ENCODE peak calls at places on chromosome 20, in eight cellular contexts. Y is brain microvascular endothelial cell, M is AG04450, W is aorta, J is A549, Z is Peyer's patch, P is uterus, N is GM23248. H is an unnamed sample.

GRCh38 chr20:48538058-48538825 is 289.6 kb downstream of the PREX1 start:
- DNase-seq in M (no peak), Z (no peak), Y (peak; percentile 83), J (peak; percentile 55), W (no peak), P (no peak), N (peak; percentile 57), H (no peak)

GRCh38 chr20:47040506-47041125 is 146.0 kb downstream of the EYA2 start:
- DNase-seq in W (no peak), M (no peak), Z (no peak), J (no peak), Y (no peak), P (no peak), N (no peak), H (no peak)

GRCh38 chr20:53291548-53291947 is 302.1 kb downstream of the ZNF217 start:
- DNase-seq in N (no peak), W (no peak), Z (no peak), P (no peak), M (no peak), Y (no peak), J (no peak), H (peak; percentile 10)

GRCh38 chr20:8855315-8855714 is 213.6 kb upstream of the PLCB4 start:
- DNase-seq in N (peak; percentile 72), P (peak; percentile 42), M (no peak), W (no peak), Z (no peak), J (no peak), Y (no peak), H (no peak)

GRCh38 chr20:208937-209566 is 18.0 kb upstream of the DEFB129 start:
- DNase-seq in M (peak; percentile 45), Z (no peak), N (peak; percentile 83), W (no peak), P (no peak), J (peak; percentile 72), Y (peak; percentile 65), H (peak; percentile 20)

GRCh38 chr20:6812530-6812929 is 45.0 kb downstream of the BMP2 start:
- DNase-seq in M (no peak), Z (no peak), P (no peak), N (no peak), Y (no peak), J (no peak), W (no peak), H (no peak)

GRCh38 chr20:17841751-17842191 is 126.8 kb downstream of the SNX5 start:
- DNase-seq in M (peak; percentile 60), Z (no peak), N (peak; percentile 69), Y (no peak), W (peak; percentile 62), J (no peak), P (peak; percentile 76), H (no peak)

GRCh38 chr20:21665687-21666446 is 39.6 kb upstream of the PAX1 start:
- DNase-seq in Y (no peak), P (no peak), Z (no peak), J (peak; percentile 22), N (no peak), M (no peak), W (no peak), H (no peak)

GRCh38 chr20:1278323-1278660 is 12.2 kb downstream of the SNPH start:
- DNase-seq in M (no peak), N (no peak), Z (no peak), J (no peak), P (no peak), W (no peak), Y (no peak), H (no peak)

GRCh38 chr20:20719411-20719810 is 7.0 kb upstream of the RALGAPA2 start:
- DNase-seq in Z (no peak), Y (no peak), P (no peak), N (no peak), W (no peak), M (no peak), J (no peak), H (no peak)

GRCh38 chr20:32596681-32597252 is 11.6 kb upstream of the NOL4L start:
- DNase-seq in J (no peak), Z (no peak), W (no peak), P (no peak), N (no peak), Y (no peak), M (no peak), H (no peak)

GRCh38 chr20:31826074-31826473 is 6.9 kb downstream of the MYLK2 start:
- DNase-seq in Z (no peak), N (no peak), W (no peak), J (no peak), Y (no peak), M (no peak), P (no peak), H (no peak)

GRCh38 chr20:57514273-57514751 is 10.6 kb downstream of the CTCFL start:
- DNase-seq in W (peak; percentile 74), P (peak; percentile 78), J (peak; percentile 73), N (peak; percentile 86), M (peak; percentile 44), Y (peak; percentile 62), Z (peak; percentile 29), H (peak; percentile 21)

GRCh38 chr20:23869520-23869919 is 10.0 kb downstream of the CST5 start:
- DNase-seq in N (no peak), Z (no peak), P (no peak), M (no peak), Y (no peak), W (no peak), J (no peak), H (peak; percentile 33)

GRCh38 chr20:53785320-53785719 is 191.7 kb upstream of the ZNF217 start:
- DNase-seq in M (no peak), W (no peak), Z (no peak), P (no peak), Y (no peak), N (no peak), J (peak; percentile 63), H (no peak)

GRCh38 chr20:48750941-48751620 is 76.7 kb downstream of the PREX1 start:
- DNase-seq in M (no peak), Y (no peak), Z (peak; percentile 75), J (no peak), W (peak; percentile 87), P (peak; percentile 31), N (no peak), H (peak; percentile 72)

DNA sequence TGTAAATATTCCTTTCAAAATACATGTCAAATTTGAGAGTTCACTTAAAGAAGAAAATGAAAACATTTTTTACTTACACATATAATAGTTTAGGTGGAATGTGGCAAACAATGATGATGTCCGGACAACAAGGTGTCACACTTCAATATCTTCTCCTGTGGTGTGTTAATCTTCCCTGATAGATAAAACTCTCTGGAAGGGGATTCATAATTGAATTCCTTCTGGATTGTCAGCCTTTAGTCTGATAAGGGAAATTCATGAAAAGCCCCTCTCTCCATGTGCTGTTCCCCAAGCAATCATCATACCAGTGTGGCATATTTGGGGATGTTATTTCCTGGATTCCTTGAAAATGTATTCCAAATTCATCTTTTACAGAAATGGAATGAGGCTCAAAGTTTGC is 971 bp upstream of the SERINC3 start:
- DNase-seq in J (no peak), M (no peak), W (no peak), N (no peak), P (no peak), Y (no peak), Z (no peak), H (no peak)
- H3K27ac ChIP-seq in J (no peak overlapping the region), M (no peak overlapping the region), W (peak overlapping the region; percentile 51), N (peak overlapping the region; percentile 98), P (peak overlapping the region; percentile 98), Y (peak overlapping the region; percentile 100), Z (peak overlapping the region; percentile 98), H (no peak overlapping the region)

DNA sequence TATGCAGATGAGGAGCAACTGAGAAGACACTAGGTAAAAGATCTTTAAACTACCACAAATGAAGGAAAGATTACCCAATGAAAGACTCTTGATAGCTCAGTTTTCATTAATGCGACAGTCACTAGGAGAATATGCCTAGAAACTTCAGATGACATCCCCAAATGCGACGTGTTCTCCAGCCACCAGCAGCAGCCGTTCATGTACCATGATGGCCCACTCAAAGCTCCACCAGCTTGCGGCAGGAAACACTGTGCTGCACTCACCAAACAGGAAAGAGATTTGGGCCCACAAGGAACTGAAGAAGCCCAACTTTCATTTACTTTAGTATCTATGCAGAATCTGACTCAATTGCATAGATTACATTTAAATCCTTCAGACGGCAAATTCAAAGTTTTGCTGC is 7.5 kb downstream of the DIDO1 start:
- DNase-seq in P (no peak), Z (peak; percentile 63), M (no peak), Y (no peak), J (no peak), N (no peak), W (no peak), H (peak; percentile 62)
- H3K27ac ChIP-seq in P (no peak overlapping the region), Z (no peak overlapping the region), M (no peak overlapping the region), Y (no peak overlapping the region), J (no peak overlapping the region), N (no peak overlapping the region), W (no peak overlapping the region), H (no peak overlapping the region)

GRCh38 chr20:58660855-58661254 is 9.8 kb downstream of the STX16 start:
- DNase-seq in P (no peak), Y (no peak), W (no peak), Z (peak; percentile 9), J (no peak), N (no peak), M (no peak), H (no peak)
- H3K27ac ChIP-seq in P (no peak overlapping the region), Y (no peak overlapping the region), W (no peak overlapping the region), Z (peak overlapping the region; percentile 4), J (no peak overlapping the region), N (no peak overlapping the region), M (no peak overlapping the region), H (no peak overlapping the region)

GRCh38 chr20:64211874-64212658 is 43.5 kb upstream of the PCMTD2 start:
- DNase-seq in M (no peak), P (no peak), Y (no peak), N (no peak), W (no peak), Z (no peak), J (no peak), H (no peak)

GRCh38 chr20:64212750-64213149 is 42.8 kb upstream of the PCMTD2 start:
- DNase-seq in P (peak; percentile 50), W (no peak), J (no peak), N (peak; percentile 79), M (no peak), Z (no peak), Y (no peak), H (no peak)

GRCh38 chr20:64209148-64209547 is 44.9 kb downstream of the MYT1 start:
- DNase-seq in N (no peak), Y (no peak), Z (no peak), M (no peak), J (no peak), P (no peak), W (no peak), H (no peak)

GRCh38 chr20:64207641-64208590 is 43.7 kb downstream of the MYT1 start:
- DNase-seq in J (no peak), Z (no peak), N (no peak), P (no peak), W (no peak), M (no peak), Y (no peak), H (no peak)

DNA sequence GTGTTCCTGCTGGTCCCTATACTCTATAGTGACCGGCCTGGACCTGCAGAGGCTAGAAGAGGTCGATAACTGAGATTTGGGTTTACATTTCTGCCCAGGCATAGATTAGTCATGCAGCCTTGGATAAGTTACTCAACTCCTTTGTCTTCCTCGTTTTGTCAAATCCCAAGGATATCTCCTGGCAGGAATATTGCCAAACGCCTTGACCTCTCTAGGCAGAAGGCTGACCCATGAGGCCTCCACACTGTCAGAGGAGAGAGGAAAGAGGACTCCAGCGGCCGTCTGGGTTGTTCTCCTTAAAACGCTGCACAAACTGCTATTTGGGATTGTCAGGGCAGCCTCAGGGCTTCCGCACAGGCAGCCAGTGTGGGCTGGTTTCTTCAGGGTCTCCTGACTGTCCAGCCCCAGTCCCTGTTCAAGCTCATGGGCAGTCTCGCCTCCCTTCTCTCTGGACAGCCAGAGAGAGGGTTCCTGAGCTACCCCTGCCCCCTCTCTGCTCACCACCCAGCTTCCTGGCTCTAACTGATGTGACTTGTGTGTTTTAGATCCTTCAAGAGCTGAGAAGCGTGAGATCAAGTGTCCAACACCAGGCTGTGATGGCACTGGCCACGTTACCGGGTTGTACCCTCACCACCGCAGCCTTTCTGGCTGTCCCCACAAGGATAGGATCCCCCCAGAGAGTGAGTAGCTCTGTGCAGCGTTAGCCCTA is 44.7 kb upstream of the PCMTD2 start:
- DNase-seq in Y (no peak), Z (no peak), P (no peak), M (no peak), J (no peak), W (no peak), N (no peak), H (no peak)
- H3K27ac ChIP-seq in Y (no peak overlapping the region), Z (no peak overlapping the region), P (no peak overlapping the region), M (no peak overlapping the region), J (no peak overlapping the region), W (no peak overlapping the region), N (no peak overlapping the region), H (no peak overlapping the region)

H was measured in DND-41.